ENCODE peak calls at places on chromosomes 16 and 17, in five cellular contexts. E, N, L, S and Y are unnamed samples.

GRCh38 chr17:71528210-71528609 is 592.6 kb upstream of the SOX9 start:
- DNase-seq in N (no peak), E (no peak), L (no peak), S (no peak), Y (no peak)

GRCh38 chr17:77399319-77399959 is 258.7 kb downstream of the SEC14L1 start:
- DNase-seq in E (no peak), S (no peak), L (no peak), N (no peak), Y (no peak)

GRCh38 chr17:57861000-57861736 is 11.3 kb upstream of the MRPS23 start:
- DNase-seq in L (peak), N (peak), S (peak), E (no peak), Y (no peak)

GRCh38 chr16:75048546-75048945 is 49.7 kb downstream of the ZNRF1 start:
- DNase-seq in L (no peak), N (no peak), E (no peak), S (no peak), Y (no peak)

GRCh38 chr16:20901441-20902112 is 1.0 kb downstream of the LYRM1 start:
- DNase-seq in L (peak), E (peak), S (peak), N (peak), Y (no peak)

GRCh38 chr16:2398520-2398919 is 30.7 kb upstream of the CCNF start:
- DNase-seq in N (no peak), S (no peak), L (no peak), E (peak), Y (no peak)

GRCh38 chr16:81723098-81723723 is 55.9 kb upstream of the PLCG2 start:
- DNase-seq in L (no peak), N (peak), S (no peak), E (peak), Y (peak)

GRCh38 chr17:1561420-1562177 is 993 bp downstream of the PITPNA start:
- DNase-seq in S (no peak), N (peak), L (peak), E (no peak), Y (no peak)

GRCh38 chr17:56994009-56994792 is 16.3 kb downstream of the SCPEP1 start:
- DNase-seq in E (peak), L (no peak), S (no peak), N (no peak), Y (no peak)

GRCh38 chr17:72441899-72442298 is 321.1 kb downstream of the SOX9 start:
- DNase-seq in N (no peak), E (no peak), L (no peak), S (no peak), Y (no peak)

GRCh38 chr17:18314059-18314730 is 599 bp downstream of the TOP3A start:
- DNase-seq in S (no peak), E (peak), N (no peak), L (peak), Y (no peak)

GRCh38 chr16:78060787-78061186 is 38.4 kb downstream of the CLEC3A start:
- DNase-seq in N (peak), S (no peak), E (no peak), L (no peak), Y (no peak)

GRCh38 chr17:7720125-7720524 is 2.6 kb downstream of the DNAH2 start:
- DNase-seq in N (peak), E (no peak), S (no peak), L (no peak), Y (no peak)

GRCh38 chr17:56603486-56604238 is 10.2 kb downstream of the NOG start:
- DNase-seq in N (no peak), S (no peak), E (no peak), L (no peak), Y (no peak)

GRCh38 chr16:85751665-85752501 is 987 bp upstream of the C16orf74 start:
- DNase-seq in S (no peak), N (no peak), L (no peak), E (peak), Y (no peak)
- H3K4me3 ChIP-seq in S (peak), N (no peak), L (no peak), E (peak), Y (no peak)

DNA sequence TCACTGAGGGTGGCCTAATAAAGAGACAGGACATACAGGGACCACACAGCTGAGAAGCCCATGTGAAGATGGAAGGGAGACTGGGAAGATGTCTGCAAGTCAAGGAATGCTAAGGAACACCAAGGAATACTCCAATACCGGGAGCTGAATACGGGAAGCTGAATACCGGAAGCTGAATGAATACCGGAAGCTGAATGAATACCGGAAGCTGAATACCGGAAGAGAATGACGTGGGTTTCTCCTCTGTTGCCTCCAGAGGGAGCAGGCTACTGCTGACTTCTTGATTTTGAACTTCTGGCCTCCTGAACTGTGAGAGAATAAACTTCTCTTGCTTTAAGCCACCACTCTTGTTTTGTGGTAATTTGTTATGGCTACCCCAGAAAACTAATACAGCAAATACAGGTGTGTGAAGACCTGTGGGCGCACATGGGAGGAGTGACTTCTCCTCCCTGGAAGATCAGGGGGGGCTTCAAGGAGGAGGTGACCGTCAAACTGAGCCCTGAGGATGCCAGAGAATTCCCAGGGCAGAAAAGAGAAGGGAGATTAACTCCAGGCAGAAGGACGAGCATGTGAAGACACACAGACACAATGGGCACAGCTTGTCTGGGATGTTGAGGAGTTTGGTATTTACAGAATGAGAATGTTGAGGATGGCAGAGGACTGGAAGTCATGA is 259.9 kb downstream of the IRF8 start:
- DNase-seq in L (no peak), S (no peak), N (no peak), E (no peak), Y (no peak)
- H3K4me3 ChIP-seq in L (no peak), S (no peak), N (no peak), E (no peak), Y (no peak)

DNA sequence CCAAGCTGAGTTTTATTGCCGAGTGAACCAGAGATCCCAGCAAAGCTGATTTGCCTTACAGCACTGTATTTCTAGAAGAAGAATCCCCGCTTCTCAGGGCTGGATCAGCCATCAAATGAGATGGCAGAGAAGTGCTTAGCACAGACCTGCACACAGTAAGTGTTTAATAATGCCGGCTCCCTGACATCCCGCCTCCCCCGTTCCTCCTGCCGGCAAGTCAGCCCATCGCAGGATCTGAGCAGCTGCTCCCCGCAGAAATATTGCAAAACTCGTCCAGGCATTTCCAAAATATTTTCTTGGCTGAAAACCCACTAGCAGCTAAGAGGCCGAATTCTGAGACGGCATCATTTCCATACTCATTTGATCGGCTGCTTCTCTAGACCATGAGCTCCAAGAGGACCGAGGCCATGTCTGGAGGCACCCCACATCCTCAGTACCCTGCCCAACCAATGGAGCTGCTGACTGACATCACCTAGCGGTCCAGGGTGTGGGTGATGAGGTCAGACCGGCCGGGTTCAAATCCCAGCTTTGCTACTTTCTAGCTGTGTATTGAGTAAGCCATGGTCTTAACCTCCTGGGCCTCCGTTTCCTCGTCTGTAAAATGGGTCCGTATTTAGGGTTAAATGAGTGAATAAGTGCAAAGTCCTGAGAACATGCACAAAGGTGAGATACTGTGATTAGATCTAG is 251.5 kb downstream of the KATNIP start:
- DNase-seq in E (no peak), S (no peak), N (no peak), L (no peak), Y (no peak)
- H3K4me3 ChIP-seq in E (no peak), S (no peak), N (no peak), L (no peak), Y (no peak)

DNA sequence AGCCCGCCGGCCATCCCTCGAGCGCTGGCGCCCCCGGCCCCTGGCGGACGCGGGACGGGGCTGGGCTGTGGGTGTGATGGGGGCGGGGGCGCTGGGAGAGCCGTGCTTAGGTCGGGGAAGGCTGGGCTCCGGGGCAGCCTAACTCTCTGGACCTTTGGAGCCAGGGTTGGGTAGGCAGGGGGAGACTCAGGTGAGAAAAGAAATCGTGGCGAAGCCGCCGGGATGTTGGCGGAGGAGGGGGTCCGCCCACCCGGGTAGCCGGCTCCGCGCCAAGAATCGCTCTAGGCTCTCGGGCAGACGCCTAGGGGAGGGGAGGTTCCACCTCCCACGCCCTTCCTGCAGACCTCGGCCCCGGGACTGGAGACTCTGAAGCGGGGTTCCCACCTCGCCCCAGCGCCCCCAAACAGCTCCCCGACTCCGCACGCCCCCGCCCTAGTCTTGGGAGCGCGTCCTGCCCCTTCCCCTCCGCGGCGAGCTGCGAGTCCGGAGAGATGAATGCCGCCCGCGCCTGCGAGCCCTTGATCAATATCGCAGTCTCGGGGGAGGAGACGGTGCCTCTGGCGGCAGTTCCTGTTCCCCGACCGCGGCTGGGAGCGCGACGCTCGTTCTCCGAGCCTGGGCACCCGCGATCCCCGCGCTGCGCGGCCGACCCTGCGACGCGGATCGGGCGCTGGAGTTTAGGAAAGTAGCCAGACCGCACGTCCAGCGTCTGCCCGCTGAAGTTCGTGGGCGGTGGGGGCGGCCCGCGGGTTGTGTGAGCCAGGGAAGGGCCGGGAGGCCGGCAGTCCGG is 658 bp downstream of the CRHR1 start:
- DNase-seq in E (no peak), L (peak), N (peak), S (peak), Y (no peak)
- H3K4me3 ChIP-seq in E (peak), L (peak), N (no peak), S (peak), Y (no peak)